ENCODE peak calls at places on chromosomes 1 and 21, in four cellular contexts. Y, W, S and U are unnamed samples. For H3K4me1, the result is how much of the 10 kb centered on the place peaks cover.

GRCh38 chr1:37795340-37796110 is 1.9 kb downstream of the MANEAL start:
- DNase-seq in Y (peak), W (peak), S (peak), U (no peak)

GRCh38 chr1:211811126-211811525 is 19.4 kb downstream of the LPGAT1 start:
- DNase-seq in Y (no peak), W (no peak), S (no peak), U (no peak)

GRCh38 chr1:94754101-94754500 is 66.1 kb upstream of the SLC44A3 start:
- DNase-seq in Y (no peak), W (no peak), S (no peak), U (no peak)

GRCh38 chr1:209621741-209622655 is 30.2 kb downstream of the LAMB3 start:
- DNase-seq in Y (no peak), W (no peak), S (no peak), U (no peak)

GRCh38 chr1:47371016-47371517 is 37.5 kb downstream of the CMPK1 start:
- DNase-seq in Y (no peak), W (no peak), S (no peak), U (no peak)

GRCh38 chr21:14453339-14453738 is 70.4 kb upstream of the HSPA13 start:
- DNase-seq in Y (no peak), W (no peak), S (no peak), U (no peak)

GRCh38 chr1:74426208-74426932 is 86.0 kb downstream of the LRRC53 start:
- DNase-seq in Y (no peak), W (no peak), S (no peak), U (no peak)

GRCh38 chr1:205438213-205439158 is 16.6 kb upstream of the LEMD1 start:
- DNase-seq in Y (peak), W (peak), S (peak), U (peak)

GRCh38 chr1:24966121-24966723 is 36.1 kb upstream of the RUNX3 start:
- DNase-seq in Y (no peak), W (no peak), S (peak), U (peak)

GRCh38 chr1:158686430-158687009 is at the start of gene SPTA1:
- DNase-seq in Y (no peak), W (no peak), S (no peak), U (no peak)

GRCh38 chr1:173506437-173506836 is 29.3 kb downstream of the PRDX6 start:
- DNase-seq in Y (peak), W (peak), S (no peak), U (no peak)

GRCh38 chr1:147111381-147112130 is 60.7 kb downstream of the PRKAB2 start:
- DNase-seq in Y (no peak), W (no peak), S (no peak), U (no peak)

GRCh38 chr1:33147997-33148314 is 33.9 kb downstream of the TRIM62 start:
- DNase-seq in Y (peak), W (no peak), S (no peak), U (no peak)

GRCh38 chr1:34013136-34013535 is 149.3 kb downstream of the HMGB4 start:
- DNase-seq in Y (no peak), W (no peak), S (no peak), U (no peak)

GRCh38 chr1:99606306-99606705 is 39.6 kb upstream of the PALMD start:
- DNase-seq in Y (no peak), W (no peak), S (no peak), U (no peak)

GRCh38 chr21:41663805-41664788 is 102.8 kb downstream of the RIPK4 start:
- DNase-seq in Y (no peak), W (no peak), S (no peak), U (peak)

GRCh38 chr1:35808376-35809155 is 750 bp downstream of the AGO4 start:
- DNase-seq in Y (peak), W (peak), S (peak), U (no peak)

GRCh38 chr1:105138445-105138821 is 1388.7 kb downstream of the AMY1C start:
- DNase-seq in Y (no peak), W (no peak), S (no peak), U (no peak)

GRCh38 chr1:181251713-181252075 is 163.2 kb downstream of the IER5 start:
- DNase-seq in Y (peak), W (no peak), S (no peak), U (no peak)

GRCh38 chr1:222634180-222635013 is 16.5 kb downstream of the MIA3 start:
- DNase-seq in Y (peak), W (peak), S (no peak), U (no peak)

GRCh38 chr21:32728455-32729237 is 833 bp upstream of the SYNJ1 start:
- DNase-seq in Y (no peak), W (no peak), S (no peak), U (no peak)

GRCh38 chr1:40824591-40825429 is 37.4 kb downstream of the CITED4 start:
- DNase-seq in Y (peak), W (no peak), S (no peak), U (no peak)

GRCh38 chr1:229221106-229222019 is 49.5 kb upstream of the RAB4A start:
- DNase-seq in Y (no peak), W (peak), S (no peak), U (no peak)

GRCh38 chr1:247222840-247223239 is 33.0 kb upstream of the VN1R5 start:
- DNase-seq in Y (no peak), W (no peak), S (no peak), U (no peak)

GRCh38 chr1:247228133-247228532 is 27.7 kb upstream of the VN1R5 start:
- DNase-seq in Y (peak), W (no peak), S (no peak), U (no peak)

GRCh38 chr1:247224822-247225221 is 31.1 kb upstream of the VN1R5 start:
- DNase-seq in Y (no peak), W (no peak), S (no peak), U (no peak)
- H3K4me1 ChIP-seq in Y (under half), W (under half), S (under half), U (under half)

GRCh38 chr1:14598007-14598497 is 433 bp upstream of the KAZN start:
- DNase-seq in Y (peak), W (no peak), S (no peak), U (no peak)
- H3K4me3 ChIP-seq in Y (peak), W (no peak), S (peak), U (peak)

GRCh38 chr1:93705897-93706500 is 24.4 kb upstream of the BCAR3 start:
- DNase-seq in Y (no peak), W (no peak), S (no peak), U (no peak)
- H3K4me1 ChIP-seq in Y (under half), W (under half), S (under half), U (under half)

DNA sequence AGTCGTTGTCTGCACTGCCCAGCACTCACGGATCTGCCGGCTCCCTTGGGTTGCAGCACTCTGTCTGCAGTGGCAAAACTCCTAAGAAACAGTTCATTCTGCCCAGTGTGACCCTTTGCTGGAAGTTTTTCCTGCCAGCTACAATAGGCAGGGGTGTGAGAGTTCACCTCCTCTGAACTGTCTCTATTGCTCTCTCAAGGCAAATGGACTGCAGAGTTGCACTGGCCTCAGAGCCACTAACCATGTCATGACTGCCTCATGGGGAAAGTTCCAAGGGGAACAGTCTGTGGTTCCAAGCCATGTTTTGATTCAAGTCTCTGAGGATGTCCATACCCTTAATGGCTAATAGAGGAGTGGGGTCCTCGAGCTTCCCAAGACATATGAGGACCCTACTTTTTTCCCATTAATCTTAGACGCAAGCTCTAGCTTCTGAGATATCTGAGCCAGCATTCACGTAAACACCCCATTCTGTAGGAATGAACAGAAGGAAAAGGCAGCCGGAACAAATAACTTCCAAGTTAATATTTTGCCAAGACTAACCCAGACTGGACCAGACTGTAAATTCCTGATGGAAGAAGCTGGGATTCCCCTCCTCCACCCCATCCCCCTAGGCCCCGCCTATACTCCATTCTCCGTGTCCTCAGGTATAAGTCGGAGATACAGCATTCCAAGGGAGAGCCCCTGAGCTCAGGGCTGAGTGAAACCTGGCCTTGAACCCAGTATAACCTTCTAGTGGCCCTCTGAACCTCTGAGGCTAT is 93.8 kb upstream of the AKT3 start:
- DNase-seq in Y (no peak), W (no peak), S (no peak), U (no peak)
- H3K4me3 ChIP-seq in Y (peak), W (no peak), S (no peak), U (no peak)

GRCh38 chr21:46557469-46557868 is 47.4 kb downstream of the S100B start:
- DNase-seq in Y (no peak), W (no peak), S (no peak), U (no peak)

GRCh38 chr21:46555225-46555617 is 49.7 kb downstream of the S100B start:
- DNase-seq in Y (no peak), W (no peak), S (no peak), U (no peak)

GRCh38 chr21:46555678-46556077 is 49.2 kb downstream of the S100B start:
- DNase-seq in Y (no peak), W (no peak), S (no peak), U (no peak)

GRCh38 chr21:46557919-46558392 is 46.9 kb downstream of the S100B start:
- DNase-seq in Y (no peak), W (no peak), S (peak), U (no peak)

GRCh38 chr21:46556802-46557201 is 48.1 kb downstream of the S100B start:
- DNase-seq in Y (no peak), W (no peak), S (no peak), U (no peak)
- H3K4me1 ChIP-seq in Y (under half), W (under half), S (under half), U (under half)

GRCh38 chr1:31063636-31064035 is 1.9 kb downstream of the PUM1 start:
- DNase-seq in Y (peak), W (no peak), S (no peak), U (no peak)

GRCh38 chr1:31064115-31064514 is 1.4 kb downstream of the PUM1 start:
- DNase-seq in Y (no peak), W (no peak), S (no peak), U (no peak)

GRCh38 chr1:31065310-31066217 is at the start of gene PUM1:
- DNase-seq in Y (peak), W (peak), S (peak), U (peak)

GRCh38 chr1:31064685-31065309 is 720 bp downstream of the PUM1 start:
- DNase-seq in Y (no peak), W (peak), S (no peak), U (no peak)

DNA sequence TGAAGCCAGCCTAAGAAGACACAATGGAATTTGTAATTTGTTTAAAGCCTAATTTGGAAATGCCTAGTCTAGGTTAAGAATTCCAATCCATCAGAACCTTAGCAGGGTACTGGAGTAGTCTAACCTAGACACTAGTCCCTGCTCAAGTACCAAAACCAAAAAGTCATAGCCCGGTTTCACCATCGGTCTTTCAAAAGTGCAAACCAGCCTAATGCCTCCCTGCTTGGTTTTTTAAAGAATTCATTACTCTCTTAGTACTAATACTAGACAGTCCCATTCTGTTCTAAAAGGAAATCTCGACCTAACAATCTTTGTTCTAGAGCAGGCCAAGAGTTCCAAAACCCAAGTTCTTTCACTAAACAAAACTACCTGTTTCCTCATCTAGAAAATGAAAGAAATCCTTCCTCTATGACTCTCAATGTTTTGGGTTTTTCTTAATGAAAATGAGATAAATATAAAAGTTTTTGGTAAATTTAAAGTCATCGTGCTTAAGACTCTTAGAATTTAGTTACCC is 2.6 kb downstream of the PUM1 start:
- DNase-seq in Y (no peak), W (no peak), S (no peak), U (no peak)
- H3K4me3 ChIP-seq in Y (peak), W (no peak), S (peak), U (peak)